ENCODE peak calls at places on chromosome 3, in seven cellular contexts. One of them, this sample, is unnamed.

GRCh38 chr3:127121221-127121647 is 71.7 kb upstream of the PRR23E start:
- DNase-seq in neuronal stem cell: no peak
- DNase-seq in mesendoderm: no peak
- DNase-seq in IMR-90: no peak
- DNase-seq in H9: no peak
- DNase-seq in trophoblast cell: no peak
- DNase-seq in H1: no peak
- DNase-seq in this sample: no peak

GRCh38 chr3:64225695-64226499 is 631 bp upstream of the PRICKLE2 start:
- DNase-seq in H9: no peak
- DNase-seq in mesendoderm: peak
- DNase-seq in neuronal stem cell: no peak
- DNase-seq in H1: no peak
- DNase-seq in IMR-90: peak
- DNase-seq in trophoblast cell: no peak
- DNase-seq in this sample: peak

GRCh38 chr3:126852536-126852935 is 130.4 kb upstream of the PLXNA1 start:
- DNase-seq in H9: peak
- DNase-seq in trophoblast cell: peak
- DNase-seq in IMR-90: no peak
- DNase-seq in neuronal stem cell: no peak
- DNase-seq in mesendoderm: peak
- DNase-seq in H1: peak
- DNase-seq in this sample: no peak

GRCh38 chr3:106428565-106428994 is 559.8 kb upstream of the CBLB start:
- DNase-seq in mesendoderm: peak
- DNase-seq in neuronal stem cell: no peak
- DNase-seq in H9: no peak
- DNase-seq in IMR-90: peak
- DNase-seq in H1: no peak
- DNase-seq in trophoblast cell: peak
- DNase-seq in this sample: peak

GRCh38 chr3:12750658-12751071 is 8.4 kb downstream of the TMEM40 start:
- DNase-seq in mesendoderm: no peak
- DNase-seq in trophoblast cell: peak
- DNase-seq in neuronal stem cell: no peak
- DNase-seq in IMR-90: peak
- DNase-seq in H9: no peak
- DNase-seq in H1: no peak
- DNase-seq in this sample: peak

GRCh38 chr3:175386630-175387029 is 527.5 kb downstream of the NAALADL2 start:
- DNase-seq in trophoblast cell: peak
- DNase-seq in H1: no peak
- DNase-seq in H9: no peak
- DNase-seq in neuronal stem cell: no peak
- DNase-seq in mesendoderm: peak
- DNase-seq in IMR-90: peak
- DNase-seq in this sample: peak

GRCh38 chr3:129526121-129526900 is 2.1 kb upstream of the RHO start:
- DNase-seq in trophoblast cell: peak
- DNase-seq in H9: no peak
- DNase-seq in H1: peak
- DNase-seq in IMR-90: peak
- DNase-seq in mesendoderm: no peak
- DNase-seq in neuronal stem cell: no peak
- DNase-seq in this sample: no peak

GRCh38 chr3:63400259-63400860 is 122.3 kb downstream of the SYNPR start:
- DNase-seq in mesendoderm: peak
- DNase-seq in IMR-90: no peak
- DNase-seq in trophoblast cell: no peak
- DNase-seq in H9: no peak
- DNase-seq in H1: no peak
- DNase-seq in neuronal stem cell: no peak
- DNase-seq in this sample: no peak

GRCh38 chr3:72306800-72307341 is 521.9 kb upstream of the PROK2 start:
- DNase-seq in mesendoderm: peak
- DNase-seq in neuronal stem cell: no peak
- DNase-seq in H1: no peak
- DNase-seq in H9: peak
- DNase-seq in IMR-90: peak
- DNase-seq in trophoblast cell: no peak
- DNase-seq in this sample: peak

GRCh38 chr3:71589132-71589531 is 5.6 kb upstream of the FOXP1 start:
- DNase-seq in neuronal stem cell: no peak
- DNase-seq in trophoblast cell: no peak
- DNase-seq in H1: no peak
- DNase-seq in mesendoderm: no peak
- DNase-seq in IMR-90: no peak
- DNase-seq in H9: no peak
- DNase-seq in this sample: no peak

GRCh38 chr3:47261301-47261700 is 21.3 kb downstream of the KIF9 start:
- DNase-seq in IMR-90: peak
- DNase-seq in H9: no peak
- DNase-seq in H1: no peak
- DNase-seq in neuronal stem cell: no peak
- DNase-seq in mesendoderm: peak
- DNase-seq in trophoblast cell: peak
- DNase-seq in this sample: peak

GRCh38 chr3:157136647-157137387 is 23.1 kb downstream of the CCNL1 start:
- DNase-seq in H9: no peak
- DNase-seq in H1: no peak
- DNase-seq in trophoblast cell: no peak
- DNase-seq in mesendoderm: no peak
- DNase-seq in IMR-90: peak
- DNase-seq in neuronal stem cell: no peak
- DNase-seq in this sample: peak

GRCh38 chr3:180911876-180912303 is 580 bp upstream of the FXR1 start:
- DNase-seq in IMR-90: no peak
- DNase-seq in trophoblast cell: no peak
- DNase-seq in neuronal stem cell: no peak
- DNase-seq in H1: no peak
- DNase-seq in mesendoderm: no peak
- DNase-seq in H9: no peak
- DNase-seq in this sample: no peak

GRCh38 chr3:64460877-64461276 is 226.9 kb downstream of the ADAMTS9 start:
- DNase-seq in IMR-90: peak
- DNase-seq in H1: no peak
- DNase-seq in mesendoderm: no peak
- DNase-seq in neuronal stem cell: no peak
- DNase-seq in trophoblast cell: peak
- DNase-seq in H9: no peak
- DNase-seq in this sample: peak

GRCh38 chr3:100525753-100526612 is 33.6 kb downstream of the TMEM45A start:
- DNase-seq in H1: no peak
- DNase-seq in trophoblast cell: peak
- DNase-seq in IMR-90: peak
- DNase-seq in mesendoderm: peak
- DNase-seq in neuronal stem cell: no peak
- DNase-seq in H9: no peak
- DNase-seq in this sample: peak

GRCh38 chr3:57059416-57059815 is 1.0 kb upstream of the SPATA12 start:
- DNase-seq in trophoblast cell: no peak
- DNase-seq in H9: no peak
- DNase-seq in H1: no peak
- DNase-seq in mesendoderm: peak
- DNase-seq in neuronal stem cell: no peak
- DNase-seq in IMR-90: no peak
- DNase-seq in this sample: no peak

GRCh38 chr3:169771651-169772529 is 1.3 kb upstream of the MYNN start:
- DNase-seq in neuronal stem cell: peak
- DNase-seq in IMR-90: peak
- DNase-seq in mesendoderm: peak
- DNase-seq in trophoblast cell: peak
- DNase-seq in H9: peak
- DNase-seq in H1: peak
- DNase-seq in this sample: peak

GRCh38 chr3:129665024-129665768 is 58.7 kb upstream of the PLXND1 start:
- DNase-seq in IMR-90: peak
- DNase-seq in H9: no peak
- DNase-seq in trophoblast cell: peak
- DNase-seq in H1: no peak
- DNase-seq in neuronal stem cell: no peak
- DNase-seq in mesendoderm: no peak
- DNase-seq in this sample: peak

GRCh38 chr3:23648965-23649328 is 156.8 kb upstream of the UBE2E1 start:
- DNase-seq in mesendoderm: no peak
- DNase-seq in trophoblast cell: no peak
- DNase-seq in IMR-90: peak
- DNase-seq in H1: no peak
- DNase-seq in neuronal stem cell: no peak
- DNase-seq in H9: no peak
- DNase-seq in this sample: no peak

GRCh38 chr3:41318520-41318919 is 119.2 kb downstream of the CTNNB1 start:
- DNase-seq in neuronal stem cell: no peak
- DNase-seq in IMR-90: peak
- DNase-seq in mesendoderm: no peak
- DNase-seq in H9: no peak
- DNase-seq in trophoblast cell: peak
- DNase-seq in H1: no peak
- DNase-seq in this sample: peak

GRCh38 chr3:112508860-112509259 is 9.6 kb upstream of the BTLA start:
- DNase-seq in H1: no peak
- DNase-seq in mesendoderm: no peak
- DNase-seq in H9: no peak
- DNase-seq in neuronal stem cell: no peak
- DNase-seq in IMR-90: no peak
- DNase-seq in trophoblast cell: no peak
- DNase-seq in this sample: no peak

GRCh38 chr3:184172681-184173373 is 1.8 kb upstream of the AP2M1 start:
- DNase-seq in neuronal stem cell: no peak
- DNase-seq in IMR-90: peak
- DNase-seq in H1: no peak
- DNase-seq in trophoblast cell: peak
- DNase-seq in H9: no peak
- DNase-seq in mesendoderm: no peak
- DNase-seq in this sample: peak

GRCh38 chr3:13484861-13485590 is 4.9 kb downstream of the HDAC11 start:
- DNase-seq in mesendoderm: peak
- DNase-seq in trophoblast cell: no peak
- DNase-seq in IMR-90: peak
- DNase-seq in neuronal stem cell: no peak
- DNase-seq in H1: no peak
- DNase-seq in H9: no peak
- DNase-seq in this sample: peak

GRCh38 chr3:120450261-120450913 is 405 bp downstream of the FSTL1 start:
- DNase-seq in neuronal stem cell: peak
- DNase-seq in IMR-90: no peak
- DNase-seq in mesendoderm: peak
- DNase-seq in H9: no peak
- DNase-seq in H1: peak
- DNase-seq in trophoblast cell: peak
- DNase-seq in this sample: peak

DNA sequence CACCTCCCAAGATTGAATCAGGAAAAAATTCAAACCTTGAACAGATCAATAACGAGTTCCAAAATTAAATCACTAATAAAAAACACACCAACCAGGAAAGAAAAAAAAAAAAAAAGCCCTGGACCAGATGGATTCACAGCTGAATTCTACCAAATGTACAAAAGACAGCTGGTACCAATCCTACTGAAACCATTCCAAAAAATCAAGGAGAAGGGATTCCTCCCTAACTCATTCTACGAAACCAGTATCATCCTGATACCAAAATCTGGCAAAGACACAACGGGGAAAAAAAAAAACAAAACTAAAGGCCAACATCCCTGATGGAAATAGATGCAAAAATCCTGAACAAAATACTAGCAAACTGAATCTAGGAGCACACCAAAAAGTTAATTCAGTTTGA is 54.4 kb upstream of the SLC12A8 start:
- DNase-seq in IMR-90: no peak
- DNase-seq in mesendoderm: no peak
- DNase-seq in neuronal stem cell: no peak
- DNase-seq in H9: no peak
- DNase-seq in trophoblast cell: no peak
- DNase-seq in H1: no peak
- DNase-seq in this sample: no peak
- H2AK5ac ChIP-seq in IMR-90: no peak
- H2AK5ac ChIP-seq in mesendoderm: no peak
- H2AK5ac ChIP-seq in neuronal stem cell: no peak
- H2AK5ac ChIP-seq in H9: no peak
- H2AK5ac ChIP-seq in trophoblast cell: no peak
- H2AK5ac ChIP-seq in H1: no peak
- H2AK5ac ChIP-seq in this sample: no peak

GRCh38 chr3:27193056-27193455 is 176.1 kb downstream of the NEK10 start:
- DNase-seq in H9: no peak
- DNase-seq in H1: no peak
- DNase-seq in trophoblast cell: no peak
- DNase-seq in mesendoderm: no peak
- DNase-seq in neuronal stem cell: no peak
- DNase-seq in IMR-90: no peak
- DNase-seq in this sample: no peak
- H2AK5ac ChIP-seq in H9: no peak
- H2AK5ac ChIP-seq in H1: no peak
- H2AK5ac ChIP-seq in trophoblast cell: no peak
- H2AK5ac ChIP-seq in mesendoderm: no peak
- H2AK5ac ChIP-seq in neuronal stem cell: no peak
- H2AK5ac ChIP-seq in IMR-90: no peak
- H2AK5ac ChIP-seq in this sample: no peak

GRCh38 chr3:172709776-172710708 is 825 bp downstream of the NCEH1 start:
- DNase-seq in H1: peak
- DNase-seq in IMR-90: peak
- DNase-seq in H9: peak
- DNase-seq in mesendoderm: peak
- DNase-seq in trophoblast cell: peak
- DNase-seq in neuronal stem cell: no peak
- DNase-seq in this sample: peak
- H2AK5ac ChIP-seq in H1: no peak
- H2AK5ac ChIP-seq in IMR-90: peak
- H2AK5ac ChIP-seq in H9: no peak
- H2AK5ac ChIP-seq in mesendoderm: no peak
- H2AK5ac ChIP-seq in trophoblast cell: no peak
- H2AK5ac ChIP-seq in neuronal stem cell: no peak
- H2AK5ac ChIP-seq in this sample: no peak

GRCh38 chr3:88219138-88219792 is 69.5 kb downstream of the C3orf38 start:
- DNase-seq in neuronal stem cell: peak
- DNase-seq in mesendoderm: peak
- DNase-seq in H1: peak
- DNase-seq in IMR-90: peak
- DNase-seq in trophoblast cell: peak
- DNase-seq in H9: peak
- DNase-seq in this sample: peak

GRCh38 chr3:88220126-88220525 is 70.4 kb downstream of the C3orf38 start:
- DNase-seq in trophoblast cell: no peak
- DNase-seq in IMR-90: no peak
- DNase-seq in H1: no peak
- DNase-seq in mesendoderm: no peak
- DNase-seq in H9: no peak
- DNase-seq in neuronal stem cell: no peak
- DNase-seq in this sample: no peak

GRCh38 chr3:88221726-88222125 is 72.0 kb downstream of the C3orf38 start:
- DNase-seq in neuronal stem cell: no peak
- DNase-seq in mesendoderm: no peak
- DNase-seq in H1: no peak
- DNase-seq in trophoblast cell: no peak
- DNase-seq in H9: no peak
- DNase-seq in IMR-90: no peak
- DNase-seq in this sample: no peak

DNA sequence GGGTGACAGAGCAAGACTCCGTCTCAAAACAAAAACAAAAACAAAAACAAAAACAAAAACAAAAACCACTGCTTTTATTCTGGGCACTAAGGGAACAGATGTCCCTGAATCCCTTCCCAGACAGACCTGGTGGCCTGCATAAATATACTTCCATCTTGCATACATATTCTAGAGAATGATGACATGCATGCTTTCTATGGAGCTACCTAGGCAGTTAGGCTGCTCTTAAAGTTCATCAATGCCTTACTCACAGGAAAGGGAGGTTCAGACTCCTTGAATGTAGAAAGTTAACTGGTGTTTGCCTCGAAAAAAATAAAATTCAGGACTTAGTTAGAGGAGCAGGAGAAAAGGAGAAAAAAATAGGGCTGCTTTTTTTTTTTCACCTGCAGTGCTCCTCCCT is 72.6 kb downstream of the C3orf38 start:
- DNase-seq in mesendoderm: no peak
- DNase-seq in IMR-90: no peak
- DNase-seq in H9: no peak
- DNase-seq in trophoblast cell: no peak
- DNase-seq in neuronal stem cell: no peak
- DNase-seq in H1: no peak
- DNase-seq in this sample: no peak
- H2AK5ac ChIP-seq in mesendoderm: no peak
- H2AK5ac ChIP-seq in IMR-90: no peak
- H2AK5ac ChIP-seq in H9: no peak
- H2AK5ac ChIP-seq in trophoblast cell: no peak
- H2AK5ac ChIP-seq in neuronal stem cell: no peak
- H2AK5ac ChIP-seq in H1: no peak
- H2AK5ac ChIP-seq in this sample: no peak